ENCODE peak calls at places on chromosomes 12 and 14, in six cellular contexts. M is HepG2, U is SK-N-SH, J is GM12878, T is HCT116, V is K562. G is an unnamed sample.

GRCh38 chr12:59067068-59067467 is 146.8 kb upstream of the LRIG3 start:
- DNase-seq in M (no peak), V (no peak), T (no peak), U (peak), J (no peak), G (no peak)

GRCh38 chr14:39247256-39247655 is 13.5 kb downstream of the MIA2 start:
- DNase-seq in U (no peak), J (no peak), T (no peak), V (no peak), M (no peak), G (no peak)

GRCh38 chr14:100693877-100694578 is 32.7 kb upstream of the DLK1 start:
- DNase-seq in T (no peak), J (no peak), M (no peak), V (no peak), U (no peak), G (no peak)

GRCh38 chr12:49901026-49901425 is 2.7 kb downstream of the FAIM2 start:
- DNase-seq in J (no peak), T (no peak), U (no peak), V (no peak), M (no peak), G (no peak)

GRCh38 chr14:35416108-35416750 is 11.7 kb upstream of the NFKBIA start:
- DNase-seq in U (no peak), J (peak), T (no peak), V (no peak), M (no peak), G (no peak)

GRCh38 chr12:12800406-12801180 is 12.6 kb upstream of the DDX47 start:
- DNase-seq in J (no peak), V (peak), M (no peak), T (no peak), U (no peak), G (no peak)

GRCh38 chr14:81144811-81145598 is 75.8 kb downstream of the GTF2A1 start:
- DNase-seq in V (no peak), M (no peak), J (no peak), T (no peak), U (no peak), G (no peak)

GRCh38 chr12:989751-990278 is 1.2 kb upstream of the ERC1 start:
- DNase-seq in V (peak), J (no peak), T (no peak), M (peak), U (peak), G (no peak)

GRCh38 chr14:75446447-75446846 is 18.6 kb downstream of the JDP2 start:
- DNase-seq in J (no peak), V (no peak), U (no peak), M (no peak), T (no peak), G (no peak)

GRCh38 chr12:131162113-131162512 is 208.4 kb downstream of the ADGRD1 start:
- DNase-seq in J (no peak), T (no peak), V (no peak), U (no peak), M (no peak), G (no peak)

GRCh38 chr14:49769581-49770211 is 1.7 kb downstream of the KLHDC2 start:
- DNase-seq in M (no peak), V (no peak), J (no peak), T (no peak), U (no peak), G (no peak)

GRCh38 chr12:123936471-123936870 is 36.2 kb downstream of the CCDC92 start:
- DNase-seq in M (no peak), J (no peak), U (no peak), V (no peak), T (no peak), G (no peak)

GRCh38 chr12:131213896-131214442 is 260.3 kb downstream of the ADGRD1 start:
- DNase-seq in T (no peak), J (no peak), V (no peak), U (no peak), M (no peak), G (no peak)

GRCh38 chr12:53338916-53339315 is 2.8 kb upstream of the SP7 start:
- DNase-seq in T (no peak), U (peak), M (no peak), V (no peak), J (no peak), G (no peak)

GRCh38 chr14:63276016-63276415 is 42.7 kb downstream of the GPHB5 start:
- DNase-seq in T (no peak), M (no peak), J (no peak), U (no peak), V (no peak), G (no peak)

GRCh38 chr14:92520701-92521415 is 7.3 kb downstream of the RIN3 start:
- DNase-seq in T (no peak), U (no peak), M (no peak), V (no peak), J (no peak), G (no peak)

GRCh38 chr12:52126605-52127578 is 47.4 kb downstream of the SMIM41 start:
- DNase-seq in V (peak), M (no peak), U (peak), T (no peak), J (no peak), G (no peak)

GRCh38 chr14:59591641-59592040 is 15.0 kb upstream of the CCDC175 start:
- DNase-seq in V (no peak), M (no peak), J (no peak), T (no peak), U (no peak), G (no peak)

GRCh38 chr12:110266980-110267620 is 13.9 kb upstream of the ATP2A2 start:
- DNase-seq in J (no peak), V (no peak), U (peak), T (no peak), M (no peak), G (no peak)

GRCh38 chr12:121866331-121866730 is 7.7 kb upstream of the HPD start:
- DNase-seq in U (no peak), V (no peak), M (no peak), T (no peak), J (no peak), G (no peak)

GRCh38 chr12:42589465-42590323 is at the start of gene PRICKLE1:
- DNase-seq in M (no peak), T (no peak), V (peak), U (peak), J (no peak), G (peak)

GRCh38 chr14:93031505-93032300 is 84.0 kb downstream of the ITPK1 start:
- DNase-seq in V (no peak), U (no peak), M (no peak), T (no peak), J (no peak), G (no peak)

GRCh38 chr14:71248204-71248603 is 340.9 kb downstream of the PCNX1 start:
- DNase-seq in T (no peak), J (no peak), V (no peak), U (no peak), M (no peak), G (no peak)

GRCh38 chr12:16229676-16230075 is 47.8 kb downstream of the SLC15A5 start:
- DNase-seq in U (no peak), T (no peak), J (no peak), M (no peak), V (no peak), G (no peak)

GRCh38 chr14:46405095-46405494 is 246.5 kb downstream of the RPL10L start:
- DNase-seq in M (no peak), U (no peak), V (no peak), J (no peak), T (no peak), G (no peak)

GRCh38 chr14:77681196-77682157 is 26.3 kb downstream of the ALKBH1 start:
- DNase-seq in T (no peak), J (no peak), V (no peak), M (peak), U (no peak), G (no peak)

GRCh38 chr12:1459339-1459738 is 135.0 kb downstream of the FBXL14 start:
- DNase-seq in V (no peak), T (no peak), M (no peak), J (no peak), U (no peak), G (no peak)

GRCh38 chr14:43360239-43360638 is 1146.8 kb downstream of the FSCB start:
- DNase-seq in V (no peak), M (no peak), J (no peak), U (no peak), T (no peak), G (no peak)

GRCh38 chr12:124506145-124506831 is 61.1 kb downstream of the NCOR2 start:
- DNase-seq in J (no peak), T (no peak), V (peak), M (no peak), U (peak), G (no peak)

GRCh38 chr12:92109613-92110012 is 36.0 kb downstream of the BTG1 start:
- DNase-seq in T (no peak), J (no peak), V (no peak), M (no peak), U (no peak), G (no peak)

GRCh38 chr14:92510972-92511371 is 2.6 kb upstream of the RIN3 start:
- DNase-seq in U (no peak), T (peak), J (no peak), M (peak), V (peak), G (no peak)

GRCh38 chr14:74241611-74242005 is 2.4 kb downstream of the VSX2 start:
- DNase-seq in J (no peak), M (no peak), V (no peak), T (no peak), U (no peak), G (no peak)

GRCh38 chr12:130254476-130255276 is 83.0 kb upstream of the PIWIL1 start:
- DNase-seq in T (no peak), M (no peak), U (no peak), V (no peak), J (no peak), G (no peak)

GRCh38 chr14:72678360-72678759 is 215.5 kb downstream of the DPF3 start:
- DNase-seq in J (no peak), U (no peak), T (no peak), M (no peak), V (no peak), G (no peak)
- TF ChIP-seq RAD21 in J (no peak), U (no peak), T (no peak), M (no peak), V (no peak), G (no peak)

GRCh38 chr12:76256341-76256740 is 91.9 kb downstream of the BBS10 start:
- DNase-seq in M (no peak), V (no peak), T (no peak), U (no peak), J (no peak), G (no peak)

GRCh38 chr12:76256904-76257303 is 91.3 kb downstream of the BBS10 start:
- DNase-seq in U (no peak), J (no peak), V (no peak), M (no peak), T (no peak), G (no peak)

GRCh38 chr12:76260390-76260748 is 87.8 kb downstream of the BBS10 start:
- DNase-seq in J (no peak), U (no peak), T (no peak), V (no peak), M (no peak), G (no peak)

GRCh38 chr12:76259660-76260389 is 88.4 kb downstream of the BBS10 start:
- DNase-seq in J (no peak), M (no peak), U (no peak), V (no peak), T (no peak), G (no peak)

GRCh38 chr12:76259071-76259470 is 89.1 kb downstream of the BBS10 start:
- DNase-seq in J (no peak), T (no peak), M (no peak), U (no peak), V (no peak), G (no peak)
- TF ChIP-seq SIN3A in J (no peak), T (no peak), M (no peak), U (no peak), V (no peak), G (no peak)

DNA sequence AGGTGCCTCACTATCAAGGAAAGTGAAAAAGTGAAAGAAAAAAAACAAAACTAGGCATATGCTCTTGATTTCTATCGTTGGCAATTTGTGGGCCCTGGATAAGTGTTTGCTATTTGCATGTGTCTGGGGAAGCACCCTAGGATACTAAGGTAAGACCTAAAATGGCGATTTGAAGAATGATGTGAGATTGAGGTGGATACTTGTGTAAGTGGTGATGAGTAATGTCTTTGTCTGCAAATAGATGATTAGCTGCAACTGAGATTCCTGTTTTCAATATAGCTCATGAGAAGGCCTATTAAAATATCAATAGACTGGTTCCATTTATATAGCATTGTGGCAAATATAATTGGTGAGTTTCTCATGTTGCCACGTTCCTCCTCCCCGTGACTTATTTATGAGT is 261.7 kb downstream of the NEDD1 start:
- DNase-seq in U (no peak), T (no peak), V (no peak), J (no peak), M (no peak), G (no peak)
- TF ChIP-seq RAD21 in U (no peak), T (no peak), V (no peak), J (no peak), M (no peak), G (no peak)

DNA sequence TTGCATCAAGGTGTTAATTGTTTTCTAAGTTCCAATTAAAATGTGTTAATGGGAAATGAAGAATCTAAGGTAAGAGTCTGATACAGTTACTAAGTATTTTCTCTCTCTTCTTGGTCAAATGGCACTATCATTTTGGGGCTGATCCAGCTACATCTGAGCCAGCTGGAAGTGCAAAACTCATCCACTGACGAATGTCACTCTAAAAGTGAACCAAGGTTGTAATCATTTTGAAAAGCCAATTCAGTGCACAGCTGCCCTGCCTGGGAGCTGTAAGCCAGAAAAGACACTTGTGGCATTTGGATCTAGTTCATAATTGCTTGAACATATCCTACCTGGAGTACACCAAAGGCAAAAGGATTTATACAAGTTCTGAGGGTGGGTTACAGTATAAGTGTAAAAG is 1011.3 kb downstream of the AACS start:
- DNase-seq in M (no peak), U (no peak), J (no peak), V (no peak), T (no peak), G (no peak)
- TF ChIP-seq SIN3A in M (no peak), U (no peak), J (no peak), V (no peak), T (no peak), G (no peak)

DNA sequence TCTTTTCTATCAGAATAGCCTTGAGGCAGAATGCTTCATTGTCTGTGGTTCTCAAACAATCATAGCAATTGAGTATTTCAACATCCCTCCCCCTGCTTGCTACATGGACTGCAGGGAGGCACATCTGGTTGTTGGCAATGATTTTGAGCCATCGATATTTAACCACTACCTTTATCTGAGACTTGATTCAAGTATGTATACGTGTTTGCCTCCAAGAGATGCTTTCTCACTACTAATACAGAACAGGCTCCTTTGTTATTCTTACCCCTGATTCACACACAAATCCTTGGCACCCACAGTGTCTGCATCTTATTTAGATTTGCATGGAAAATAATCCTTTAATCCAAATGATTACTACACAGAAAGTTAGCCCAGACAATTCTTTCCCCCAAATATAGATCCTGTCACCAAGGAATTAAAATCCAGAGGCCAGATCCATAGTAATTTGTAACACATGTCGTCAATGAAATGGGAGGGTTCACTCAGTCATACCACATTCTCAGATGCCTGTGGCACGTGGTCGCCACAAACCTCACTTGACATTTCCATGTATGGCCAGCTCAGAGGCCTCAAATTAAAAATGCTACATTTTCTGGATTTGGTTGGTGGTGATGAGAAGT is 199.3 kb downstream of the ITPR2 start:
- DNase-seq in J (no peak), M (peak), V (no peak), T (no peak), U (no peak), G (no peak)
- TF ChIP-seq RAD21 in J (no peak), M (no peak), V (no peak), T (no peak), U (no peak), G (no peak)